ENCODE peak calls at places on chromosomes 7 and 10, in five cellular contexts. One of them, this sample, is unnamed. For H3K4me1, the result is how much of the 10 kb centered on the place peaks cover.

GRCh38 chr7:140639366-140640053 is 1.1 kb downstream of the DENND2A start:
- DNase-seq in cardiac muscle cell: peak
- DNase-seq in naive thymus-derived CD4-positive, alpha-beta T cell: no peak
- DNase-seq in A549: no peak
- DNase-seq in heart left ventricle: peak
- DNase-seq in this sample: no peak

GRCh38 chr7:91557789-91558396 is 293.7 kb downstream of the FZD1 start:
- DNase-seq in cardiac muscle cell: peak
- DNase-seq in naive thymus-derived CD4-positive, alpha-beta T cell: no peak
- DNase-seq in A549: peak
- DNase-seq in heart left ventricle: no peak
- DNase-seq in this sample: no peak

GRCh38 chr10:26799342-26799741 is 61.4 kb downstream of the ABI1 start:
- DNase-seq in A549: no peak
- DNase-seq in heart left ventricle: no peak
- DNase-seq in naive thymus-derived CD4-positive, alpha-beta T cell: peak
- DNase-seq in cardiac muscle cell: no peak
- DNase-seq in this sample: no peak

GRCh38 chr10:8438603-8439002 is 384.1 kb downstream of the GATA3 start:
- DNase-seq in heart left ventricle: no peak
- DNase-seq in A549: no peak
- DNase-seq in naive thymus-derived CD4-positive, alpha-beta T cell: peak
- DNase-seq in cardiac muscle cell: no peak
- DNase-seq in this sample: peak

GRCh38 chr10:92387289-92387940 is 96.4 kb downstream of the MARCHF5 start:
- DNase-seq in naive thymus-derived CD4-positive, alpha-beta T cell: no peak
- DNase-seq in cardiac muscle cell: peak
- DNase-seq in A549: peak
- DNase-seq in heart left ventricle: no peak
- DNase-seq in this sample: no peak

GRCh38 chr7:32215697-32216096 is 145.5 kb upstream of the PDE1C start:
- DNase-seq in naive thymus-derived CD4-positive, alpha-beta T cell: no peak
- DNase-seq in cardiac muscle cell: no peak
- DNase-seq in heart left ventricle: no peak
- DNase-seq in A549: no peak
- DNase-seq in this sample: no peak

GRCh38 chr10:13439771-13440708 is 88.8 kb downstream of the BEND7 start:
- DNase-seq in heart left ventricle: peak
- DNase-seq in A549: peak
- DNase-seq in cardiac muscle cell: peak
- DNase-seq in naive thymus-derived CD4-positive, alpha-beta T cell: peak
- DNase-seq in this sample: peak

GRCh38 chr7:73703985-73704639 is 15.4 kb downstream of the STX1A start:
- DNase-seq in cardiac muscle cell: peak
- DNase-seq in heart left ventricle: peak
- DNase-seq in naive thymus-derived CD4-positive, alpha-beta T cell: peak
- DNase-seq in A549: peak
- DNase-seq in this sample: no peak

GRCh38 chr10:132564690-132565089 is 27.1 kb downstream of the INPP5A start:
- DNase-seq in cardiac muscle cell: no peak
- DNase-seq in A549: no peak
- DNase-seq in heart left ventricle: no peak
- DNase-seq in naive thymus-derived CD4-positive, alpha-beta T cell: no peak
- DNase-seq in this sample: no peak

GRCh38 chr7:130901209-130901783 is 167.3 kb upstream of the KLF14 start:
- DNase-seq in A549: peak
- DNase-seq in heart left ventricle: peak
- DNase-seq in cardiac muscle cell: peak
- DNase-seq in naive thymus-derived CD4-positive, alpha-beta T cell: no peak
- DNase-seq in this sample: no peak

GRCh38 chr10:17835688-17836087 is 26.5 kb downstream of the MRC1 start:
- DNase-seq in heart left ventricle: no peak
- DNase-seq in A549: peak
- DNase-seq in cardiac muscle cell: peak
- DNase-seq in naive thymus-derived CD4-positive, alpha-beta T cell: no peak
- DNase-seq in this sample: no peak

GRCh38 chr7:144670251-144670650 is 165.6 kb downstream of the TPK1 start:
- DNase-seq in A549: no peak
- DNase-seq in naive thymus-derived CD4-positive, alpha-beta T cell: peak
- DNase-seq in cardiac muscle cell: peak
- DNase-seq in heart left ventricle: no peak
- DNase-seq in this sample: no peak

GRCh38 chr10:76868088-76868949 is 769.3 kb downstream of the KCNMA1 start:
- DNase-seq in naive thymus-derived CD4-positive, alpha-beta T cell: no peak
- DNase-seq in cardiac muscle cell: no peak
- DNase-seq in heart left ventricle: no peak
- DNase-seq in A549: no peak
- DNase-seq in this sample: no peak

GRCh38 chr10:8404721-8405120 is 350.2 kb downstream of the GATA3 start:
- DNase-seq in heart left ventricle: no peak
- DNase-seq in naive thymus-derived CD4-positive, alpha-beta T cell: peak
- DNase-seq in cardiac muscle cell: no peak
- DNase-seq in A549: no peak
- DNase-seq in this sample: peak

GRCh38 chr7:116577320-116577871 is 52.6 kb downstream of the CAV1 start:
- DNase-seq in heart left ventricle: no peak
- DNase-seq in A549: no peak
- DNase-seq in naive thymus-derived CD4-positive, alpha-beta T cell: no peak
- DNase-seq in cardiac muscle cell: peak
- DNase-seq in this sample: no peak

GRCh38 chr7:116576350-116577319 is 51.8 kb downstream of the CAV1 start:
- DNase-seq in naive thymus-derived CD4-positive, alpha-beta T cell: no peak
- DNase-seq in heart left ventricle: no peak
- DNase-seq in A549: peak
- DNase-seq in cardiac muscle cell: peak
- DNase-seq in this sample: no peak

GRCh38 chr7:116579322-116579721 is 54.5 kb downstream of the CAV1 start:
- DNase-seq in naive thymus-derived CD4-positive, alpha-beta T cell: no peak
- DNase-seq in A549: no peak
- DNase-seq in heart left ventricle: no peak
- DNase-seq in cardiac muscle cell: no peak
- DNase-seq in this sample: no peak

GRCh38 chr7:116579835-116580234 is 55.0 kb downstream of the CAV1 start:
- DNase-seq in heart left ventricle: no peak
- DNase-seq in naive thymus-derived CD4-positive, alpha-beta T cell: no peak
- DNase-seq in cardiac muscle cell: no peak
- DNase-seq in A549: no peak
- DNase-seq in this sample: no peak

GRCh38 chr7:116578526-116578925 is 53.7 kb downstream of the CAV1 start:
- DNase-seq in cardiac muscle cell: peak
- DNase-seq in heart left ventricle: no peak
- DNase-seq in A549: no peak
- DNase-seq in naive thymus-derived CD4-positive, alpha-beta T cell: no peak
- DNase-seq in this sample: no peak
- H3K4me1 ChIP-seq in cardiac muscle cell: under half
- H3K4me1 ChIP-seq in heart left ventricle: under half
- H3K4me1 ChIP-seq in A549: half or more
- H3K4me1 ChIP-seq in naive thymus-derived CD4-positive, alpha-beta T cell: under half
- H3K4me1 ChIP-seq in this sample: under half

DNA sequence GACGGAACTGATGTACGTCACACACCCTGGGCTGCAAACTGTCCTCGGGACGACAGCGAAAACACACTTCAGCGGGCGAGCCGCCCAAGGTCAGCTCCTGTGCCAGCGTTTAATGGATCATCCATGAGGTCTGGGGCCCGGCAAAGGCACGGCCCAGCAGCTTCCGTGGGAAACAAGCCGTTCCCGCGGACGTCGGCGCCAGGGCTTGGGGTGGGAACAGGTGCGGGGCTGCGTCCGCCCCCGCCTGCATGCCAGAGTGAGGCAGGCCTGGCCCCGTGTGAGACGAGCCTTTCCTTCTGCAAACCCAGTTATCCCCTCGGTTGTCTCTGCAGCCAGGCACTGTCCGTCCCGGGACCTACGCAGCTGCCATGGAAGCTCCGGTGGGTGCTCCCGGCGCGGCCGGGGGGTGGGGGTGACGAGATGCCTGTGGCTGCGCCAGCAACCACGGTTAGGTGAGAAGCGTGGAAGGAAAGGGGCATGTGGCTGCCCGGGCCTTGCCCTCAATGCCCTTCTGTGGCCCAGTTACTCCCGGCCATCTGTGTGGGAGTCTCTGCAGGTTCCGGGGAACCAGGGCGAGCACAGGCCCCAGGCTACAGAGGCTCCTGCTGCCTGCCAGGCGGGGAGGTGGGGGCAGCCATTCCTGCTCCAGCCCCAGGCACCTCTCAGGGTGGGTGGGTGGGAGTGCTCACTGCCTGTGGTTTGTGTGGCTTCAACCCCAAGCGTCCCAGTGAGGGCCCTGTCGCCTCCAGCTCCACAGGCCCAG is 42.2 kb upstream of the PDGFA start:
- DNase-seq in A549: no peak
- DNase-seq in cardiac muscle cell: no peak
- DNase-seq in naive thymus-derived CD4-positive, alpha-beta T cell: no peak
- DNase-seq in heart left ventricle: no peak
- DNase-seq in this sample: no peak
- H3K27ac ChIP-seq in A549: no peak
- H3K27ac ChIP-seq in cardiac muscle cell: no peak
- H3K27ac ChIP-seq in naive thymus-derived CD4-positive, alpha-beta T cell: no peak
- H3K27ac ChIP-seq in heart left ventricle: no peak
- H3K27ac ChIP-seq in this sample: no peak

GRCh38 chr10:3066317-3066931 is 924 bp upstream of the PFKP start:
- DNase-seq in naive thymus-derived CD4-positive, alpha-beta T cell: no peak
- DNase-seq in heart left ventricle: peak
- DNase-seq in cardiac muscle cell: no peak
- DNase-seq in A549: no peak
- DNase-seq in this sample: no peak

GRCh38 chr10:3067859-3068179 is 471 bp downstream of the PFKP start:
- DNase-seq in A549: no peak
- DNase-seq in heart left ventricle: no peak
- DNase-seq in cardiac muscle cell: no peak
- DNase-seq in naive thymus-derived CD4-positive, alpha-beta T cell: no peak
- DNase-seq in this sample: no peak

GRCh38 chr10:3065622-3066021 is 1.7 kb upstream of the PFKP start:
- DNase-seq in cardiac muscle cell: no peak
- DNase-seq in heart left ventricle: peak
- DNase-seq in naive thymus-derived CD4-positive, alpha-beta T cell: no peak
- DNase-seq in A549: no peak
- DNase-seq in this sample: no peak

GRCh38 chr10:3068201-3068967 is 1.0 kb downstream of the PFKP start:
- DNase-seq in heart left ventricle: peak
- DNase-seq in A549: peak
- DNase-seq in naive thymus-derived CD4-positive, alpha-beta T cell: peak
- DNase-seq in cardiac muscle cell: peak
- DNase-seq in this sample: peak

DNA sequence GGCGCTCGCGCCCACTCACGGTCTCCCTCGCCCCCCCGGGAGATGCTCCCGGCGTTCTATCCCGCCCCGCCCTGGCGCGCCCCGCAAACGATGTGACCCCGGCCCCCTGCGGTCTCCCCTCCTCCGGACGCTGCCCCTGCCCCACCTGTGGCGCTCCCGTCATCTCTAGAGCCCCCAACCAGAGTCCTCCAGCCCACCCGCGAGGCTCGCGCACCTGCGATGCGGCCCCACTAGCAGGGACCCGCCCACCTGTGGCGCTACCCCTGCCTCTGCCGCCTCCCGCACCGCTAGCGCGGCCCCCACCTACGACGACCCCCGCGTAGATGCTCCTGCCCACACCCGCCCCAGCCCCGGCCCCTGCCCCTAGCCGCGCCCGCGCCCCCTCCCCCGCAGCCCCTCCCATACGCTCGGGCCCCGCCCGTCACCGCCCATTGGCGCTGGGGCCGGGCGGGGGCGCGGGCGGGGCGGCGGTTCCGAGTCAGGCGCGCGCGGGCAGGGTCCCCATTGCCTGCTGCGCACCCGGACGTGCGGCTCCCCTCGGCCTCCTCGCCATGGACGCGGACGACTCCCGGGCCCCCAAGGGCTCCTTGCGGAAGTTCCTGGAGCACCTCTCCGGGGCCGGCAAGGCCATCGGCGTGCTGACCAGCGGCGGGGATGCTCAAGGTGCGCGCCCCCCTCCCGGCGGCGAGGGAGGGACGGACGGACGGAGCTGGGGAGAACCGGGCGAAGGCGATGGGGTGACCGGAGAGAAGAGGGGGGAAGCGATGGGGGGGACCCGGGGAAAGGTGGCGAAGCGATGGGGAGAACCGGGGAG is at the start of gene PFKP:
- DNase-seq in heart left ventricle: peak
- DNase-seq in cardiac muscle cell: no peak
- DNase-seq in naive thymus-derived CD4-positive, alpha-beta T cell: peak
- DNase-seq in A549: peak
- DNase-seq in this sample: peak
- H3K4me1 ChIP-seq in heart left ventricle: under half
- H3K4me1 ChIP-seq in cardiac muscle cell: under half
- H3K4me1 ChIP-seq in naive thymus-derived CD4-positive, alpha-beta T cell: under half
- H3K4me1 ChIP-seq in A549: under half
- H3K4me1 ChIP-seq in this sample: under half

GRCh38 chr7:35875292-35875691 is 74.4 kb downstream of the SEPTIN7 start:
- DNase-seq in cardiac muscle cell: peak
- DNase-seq in A549: no peak
- DNase-seq in heart left ventricle: no peak
- DNase-seq in naive thymus-derived CD4-positive, alpha-beta T cell: no peak
- DNase-seq in this sample: no peak
- H3K27ac ChIP-seq in cardiac muscle cell: no peak
- H3K27ac ChIP-seq in A549: no peak
- H3K27ac ChIP-seq in heart left ventricle: peak
- H3K27ac ChIP-seq in naive thymus-derived CD4-positive, alpha-beta T cell: no peak
- H3K27ac ChIP-seq in this sample: no peak

DNA sequence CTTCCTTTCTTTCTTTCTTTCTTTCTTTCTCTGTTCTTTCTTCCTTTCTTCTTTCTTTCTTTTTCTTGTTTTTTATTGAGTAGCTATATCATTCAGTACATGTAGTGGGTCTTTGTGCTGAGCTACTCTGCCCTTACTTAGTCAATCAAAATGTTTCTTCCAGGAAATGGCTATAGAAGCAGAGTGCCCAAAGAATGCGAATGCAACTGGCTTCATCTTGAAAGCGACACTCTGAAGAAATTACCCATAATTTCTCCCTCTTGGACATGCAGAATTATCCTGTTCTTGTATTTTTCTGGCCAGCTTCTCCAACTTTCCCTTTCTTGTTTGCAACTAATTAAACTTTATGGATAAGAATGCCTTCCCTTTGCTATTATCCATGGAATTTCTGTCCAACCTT is 441.5 kb downstream of the MAGI2 start:
- DNase-seq in cardiac muscle cell: no peak
- DNase-seq in heart left ventricle: no peak
- DNase-seq in naive thymus-derived CD4-positive, alpha-beta T cell: no peak
- DNase-seq in A549: no peak
- DNase-seq in this sample: no peak
- H3K4me1 ChIP-seq in cardiac muscle cell: under half
- H3K4me1 ChIP-seq in heart left ventricle: under half
- H3K4me1 ChIP-seq in naive thymus-derived CD4-positive, alpha-beta T cell: under half
- H3K4me1 ChIP-seq in A549: under half
- H3K4me1 ChIP-seq in this sample: under half

GRCh38 chr10:29244978-29245377 is 43.9 kb upstream of the LYZL1 start:
- DNase-seq in naive thymus-derived CD4-positive, alpha-beta T cell: no peak
- DNase-seq in heart left ventricle: no peak
- DNase-seq in cardiac muscle cell: no peak
- DNase-seq in A549: no peak
- DNase-seq in this sample: no peak
- H3K27ac ChIP-seq in naive thymus-derived CD4-positive, alpha-beta T cell: no peak
- H3K27ac ChIP-seq in heart left ventricle: no peak
- H3K27ac ChIP-seq in cardiac muscle cell: no peak
- H3K27ac ChIP-seq in A549: no peak
- H3K27ac ChIP-seq in this sample: no peak

DNA sequence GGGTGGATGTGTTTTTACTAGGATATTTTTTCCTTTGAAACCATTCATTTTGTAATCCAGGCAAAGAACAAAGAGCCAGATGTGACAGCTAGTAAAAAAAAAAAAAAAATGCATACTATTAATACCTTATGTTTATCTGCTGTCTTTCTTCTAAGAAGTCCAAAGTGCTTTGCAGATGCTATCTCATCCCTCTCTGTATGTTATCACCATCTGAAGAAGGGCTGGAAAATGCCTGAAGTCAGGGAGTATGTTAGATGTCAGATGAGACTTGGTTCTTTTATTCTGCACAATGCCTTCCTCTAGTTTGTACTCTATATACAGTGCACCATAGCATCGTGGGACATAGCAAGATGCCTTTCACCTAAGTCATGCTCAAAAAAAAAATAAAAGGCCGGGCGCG is 10.4 kb upstream of the CAMK1D start:
- DNase-seq in naive thymus-derived CD4-positive, alpha-beta T cell: no peak
- DNase-seq in A549: no peak
- DNase-seq in cardiac muscle cell: no peak
- DNase-seq in heart left ventricle: no peak
- DNase-seq in this sample: no peak
- H3K4me1 ChIP-seq in naive thymus-derived CD4-positive, alpha-beta T cell: under half
- H3K4me1 ChIP-seq in A549: under half
- H3K4me1 ChIP-seq in cardiac muscle cell: under half
- H3K4me1 ChIP-seq in heart left ventricle: under half
- H3K4me1 ChIP-seq in this sample: under half

This sample was measured in effector memory CD4-positive, alpha-beta T cell.